ENCODE peak calls at places on chromosomes 16 and 17, in six cellular contexts. One of them, this sample, is unnamed.

GRCh38 chr17:42337442-42337841 is 49.1 kb downstream of the STAT5A start:
- DNase-seq in GM12891: no peak
- DNase-seq in GM12878: peak; percentile 94
- DNase-seq in HepG2: no peak
- DNase-seq in K562: no peak
- DNase-seq in H1: no peak
- DNase-seq in this sample: no peak

GRCh38 chr17:78498848-78499247 is 78.3 kb downstream of the DNAH17 start:
- DNase-seq in GM12891: no peak
- DNase-seq in H1: no peak
- DNase-seq in K562: no peak
- DNase-seq in HepG2: no peak
- DNase-seq in GM12878: no peak
- DNase-seq in this sample: no peak

GRCh38 chr17:82117139-82118090 is 19.4 kb upstream of the FASN start:
- DNase-seq in GM12891: no peak
- DNase-seq in GM12878: no peak
- DNase-seq in H1: no peak
- DNase-seq in K562: no peak
- DNase-seq in HepG2: peak; percentile 60
- DNase-seq in this sample: no peak

GRCh38 chr16:84844049-84844350 is 24.2 kb downstream of the CRISPLD2 start:
- DNase-seq in K562: no peak
- DNase-seq in GM12878: no peak
- DNase-seq in HepG2: no peak
- DNase-seq in H1: no peak
- DNase-seq in GM12891: no peak
- DNase-seq in this sample: no peak

GRCh38 chr16:1152651-1153259 is at the start of gene CACNA1H:
- DNase-seq in K562: peak; percentile 94
- DNase-seq in H1: no peak
- DNase-seq in GM12878: no peak
- DNase-seq in HepG2: no peak
- DNase-seq in GM12891: no peak
- DNase-seq in this sample: no peak

GRCh38 chr17:6936370-6937028 is 59.4 kb upstream of the ALOX12 start:
- DNase-seq in HepG2: no peak
- DNase-seq in GM12891: no peak
- DNase-seq in GM12878: no peak
- DNase-seq in K562: no peak
- DNase-seq in H1: no peak
- DNase-seq in this sample: peak; percentile 20

GRCh38 chr17:13584701-13585080 is 17.0 kb downstream of the HS3ST3A1 start:
- DNase-seq in GM12878: no peak
- DNase-seq in GM12891: no peak
- DNase-seq in H1: no peak
- DNase-seq in K562: no peak
- DNase-seq in HepG2: no peak
- DNase-seq in this sample: no peak

GRCh38 chr17:4748687-4749086 is 9.0 kb upstream of the CXCL16 start:
- DNase-seq in GM12878: no peak
- DNase-seq in H1: no peak
- DNase-seq in HepG2: no peak
- DNase-seq in GM12891: no peak
- DNase-seq in K562: no peak
- DNase-seq in this sample: no peak

GRCh38 chr17:42135664-42136653 is 13.4 kb downstream of the HSPB9 start:
- DNase-seq in GM12878: no peak
- DNase-seq in K562: no peak
- DNase-seq in HepG2: peak; percentile 91
- DNase-seq in GM12891: no peak
- DNase-seq in H1: no peak
- DNase-seq in this sample: no peak

GRCh38 chr17:67194134-67194533 is 50.9 kb downstream of the HELZ start:
- DNase-seq in HepG2: peak; percentile 50
- DNase-seq in H1: no peak
- DNase-seq in GM12891: no peak
- DNase-seq in GM12878: no peak
- DNase-seq in K562: no peak
- DNase-seq in this sample: no peak

GRCh38 chr16:85104147-85104546 is 8.1 kb downstream of the CIBAR2 start:
- DNase-seq in H1: no peak
- DNase-seq in GM12891: no peak
- DNase-seq in HepG2: no peak
- DNase-seq in K562: no peak
- DNase-seq in GM12878: no peak
- DNase-seq in this sample: no peak

GRCh38 chr16:85457366-85457765 is 155.8 kb upstream of the GSE1 start:
- DNase-seq in GM12891: no peak
- DNase-seq in HepG2: no peak
- DNase-seq in H1: no peak
- DNase-seq in GM12878: no peak
- DNase-seq in K562: no peak
- DNase-seq in this sample: no peak

GRCh38 chr17:75390982-75391381 is 14.5 kb downstream of the GRB2 start:
- DNase-seq in GM12891: no peak
- DNase-seq in GM12878: no peak
- DNase-seq in H1: no peak
- DNase-seq in HepG2: no peak
- DNase-seq in K562: no peak
- DNase-seq in this sample: no peak

GRCh38 chr17:31389673-31390381 is 1.6 kb upstream of the RAB11FIP4 start:
- DNase-seq in H1: no peak
- DNase-seq in GM12891: no peak
- DNase-seq in HepG2: no peak
- DNase-seq in K562: peak; percentile 42
- DNase-seq in GM12878: no peak
- DNase-seq in this sample: no peak

GRCh38 chr17:8997994-8998628 is 23.2 kb upstream of the NTN1 start:
- DNase-seq in GM12891: peak; percentile 61
- DNase-seq in K562: peak; percentile 68
- DNase-seq in H1: no peak
- DNase-seq in HepG2: peak; percentile 41
- DNase-seq in GM12878: peak; percentile 40
- DNase-seq in this sample: peak; percentile 56

GRCh38 chr16:81551141-81551808 is 106.7 kb downstream of the CMIP start:
- DNase-seq in K562: peak; percentile 38
- DNase-seq in HepG2: no peak
- DNase-seq in GM12878: peak; percentile 9
- DNase-seq in GM12891: no peak
- DNase-seq in H1: no peak
- DNase-seq in this sample: no peak

GRCh38 chr16:26599786-26600107 is 467.0 kb upstream of the C16orf82 start:
- DNase-seq in HepG2: no peak
- DNase-seq in GM12891: no peak
- DNase-seq in K562: no peak
- DNase-seq in H1: no peak
- DNase-seq in GM12878: no peak
- DNase-seq in this sample: no peak

GRCh38 chr16:57532251-57532625 is 4.1 kb downstream of the CCDC102A start:
- DNase-seq in GM12891: no peak
- DNase-seq in H1: no peak
- DNase-seq in GM12878: no peak
- DNase-seq in K562: no peak
- DNase-seq in HepG2: no peak
- DNase-seq in this sample: no peak
- TF ChIP-seq TAF1 in GM12891: no peak
- TF ChIP-seq TAF1 in H1: no peak
- TF ChIP-seq TAF1 in GM12878: no peak
- TF ChIP-seq TAF1 in K562: no peak
- TF ChIP-seq TAF1 in HepG2: no peak
- TF ChIP-seq TAF1 in this sample: no peak

GRCh38 chr16:31198207-31198882 is 4.2 kb downstream of the PYCARD start:
- DNase-seq in GM12891: no peak
- DNase-seq in GM12878: no peak
- DNase-seq in K562: no peak
- DNase-seq in HepG2: no peak
- DNase-seq in H1: no peak
- DNase-seq in this sample: no peak

GRCh38 chr16:31193874-31194273 is 8.7 kb downstream of the PYCARD start:
- DNase-seq in GM12891: no peak
- DNase-seq in K562: no peak
- DNase-seq in H1: no peak
- DNase-seq in HepG2: no peak
- DNase-seq in GM12878: no peak
- DNase-seq in this sample: no peak

GRCh38 chr16:31199430-31200041 is 3.0 kb downstream of the PYCARD start:
- DNase-seq in GM12891: no peak
- DNase-seq in K562: no peak
- DNase-seq in GM12878: no peak
- DNase-seq in H1: no peak
- DNase-seq in HepG2: no peak
- DNase-seq in this sample: no peak

GRCh38 chr16:31194898-31195297 is 7.7 kb downstream of the PYCARD start:
- DNase-seq in HepG2: no peak
- DNase-seq in H1: no peak
- DNase-seq in GM12878: no peak
- DNase-seq in K562: no peak
- DNase-seq in GM12891: no peak
- DNase-seq in this sample: no peak

DNA sequence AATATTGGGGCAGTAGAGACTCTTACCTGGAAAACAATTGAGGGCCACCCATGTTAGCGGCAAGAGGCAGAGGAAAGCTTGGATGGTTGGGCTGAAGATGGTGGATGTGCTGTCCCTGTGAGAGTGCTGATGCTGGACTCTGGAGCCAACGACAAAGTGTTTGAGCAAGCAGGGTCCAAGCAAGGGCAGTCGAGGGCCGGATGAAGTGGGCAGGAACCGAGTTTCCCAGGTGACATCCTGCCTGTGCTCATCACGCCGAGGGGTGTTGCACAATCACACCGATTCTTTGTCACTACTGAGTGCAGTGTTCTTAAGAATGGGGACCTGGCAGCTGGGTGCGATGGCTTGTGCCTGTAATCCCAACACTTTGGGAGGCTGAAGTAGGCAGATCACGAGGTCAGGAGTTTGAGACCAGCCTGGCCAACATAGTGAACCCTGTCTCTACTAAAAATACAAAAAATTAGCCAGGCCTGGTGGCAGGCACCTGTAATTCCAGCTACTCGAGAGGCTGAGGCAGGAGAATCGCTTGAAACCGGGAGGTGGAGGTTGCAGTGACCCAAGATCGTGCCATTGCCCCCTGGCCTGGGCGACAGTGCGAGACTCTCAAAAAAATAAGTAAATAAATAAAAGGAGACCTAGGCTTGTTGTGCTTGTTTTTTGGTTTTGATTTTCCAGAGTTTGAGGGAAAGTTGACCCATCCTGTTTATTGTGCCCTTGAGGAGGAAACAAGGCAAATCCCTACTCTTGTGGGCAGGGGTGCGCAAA is 6.1 kb downstream of the PYCARD start:
- DNase-seq in GM12891: no peak
- DNase-seq in K562: no peak
- DNase-seq in GM12878: no peak
- DNase-seq in H1: no peak
- DNase-seq in HepG2: no peak
- DNase-seq in this sample: no peak
- TF ChIP-seq POLR2AphosphoS5 in GM12891: peak; percentile 84
- TF ChIP-seq POLR2AphosphoS5 in K562: no peak
- TF ChIP-seq POLR2AphosphoS5 in GM12878: peak; percentile 88
- TF ChIP-seq POLR2AphosphoS5 in H1: peak; percentile 95
- TF ChIP-seq POLR2AphosphoS5 in HepG2: no peak
- TF ChIP-seq POLR2AphosphoS5 in this sample: peak; percentile 96

GRCh38 chr17:1574697-1575471 is 12.3 kb upstream of the PITPNA start:
- DNase-seq in HepG2: no peak
- DNase-seq in H1: no peak
- DNase-seq in GM12891: no peak
- DNase-seq in GM12878: no peak
- DNase-seq in K562: no peak
- DNase-seq in this sample: no peak

GRCh38 chr17:1576500-1576899 is 13.9 kb upstream of the PITPNA start:
- DNase-seq in HepG2: no peak
- DNase-seq in GM12891: no peak
- DNase-seq in GM12878: no peak
- DNase-seq in K562: no peak
- DNase-seq in H1: no peak
- DNase-seq in this sample: no peak

GRCh38 chr17:1577657-1578428 is 15.3 kb upstream of the PITPNA start:
- DNase-seq in K562: no peak
- DNase-seq in GM12878: no peak
- DNase-seq in GM12891: peak; percentile 56
- DNase-seq in HepG2: no peak
- DNase-seq in H1: no peak
- DNase-seq in this sample: no peak

GRCh38 chr17:1573932-1574696 is 11.5 kb upstream of the PITPNA start:
- DNase-seq in GM12891: peak; percentile 93
- DNase-seq in GM12878: no peak
- DNase-seq in K562: peak; percentile 89
- DNase-seq in HepG2: peak; percentile 63
- DNase-seq in H1: no peak
- DNase-seq in this sample: peak; percentile 97

DNA sequence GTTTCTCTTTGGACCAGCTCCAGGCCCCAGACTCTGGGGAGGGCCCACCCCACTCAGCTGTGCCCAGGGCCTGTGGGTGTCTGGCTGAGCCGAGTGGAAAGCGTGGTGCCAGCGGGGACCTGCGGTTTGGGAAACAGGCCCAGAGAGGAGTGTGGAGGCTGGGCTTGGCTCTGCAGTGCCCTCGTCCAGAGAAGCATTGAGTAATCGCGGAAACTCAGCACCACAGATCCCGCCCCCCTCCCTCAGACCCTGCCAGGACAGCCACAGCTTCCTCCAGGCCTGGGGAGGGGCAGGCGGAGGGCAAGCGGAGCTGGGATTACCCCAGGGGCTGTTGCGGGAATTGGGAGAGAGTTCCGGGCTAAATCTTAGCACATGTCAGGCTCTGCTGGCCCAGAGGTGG is 14.6 kb upstream of the PITPNA start:
- DNase-seq in HepG2: peak; percentile 57
- DNase-seq in H1: no peak
- DNase-seq in GM12891: peak; percentile 62
- DNase-seq in K562: no peak
- DNase-seq in GM12878: no peak
- DNase-seq in this sample: no peak
- TF ChIP-seq POLR2A in HepG2: no peak
- TF ChIP-seq POLR2A in H1: no peak
- TF ChIP-seq POLR2A in GM12891: no peak
- TF ChIP-seq POLR2A in K562: no peak
- TF ChIP-seq POLR2A in GM12878: peak; percentile 34
- TF ChIP-seq POLR2A in this sample: no peak

GRCh38 chr17:60170835-60171752 is 21.3 kb downstream of the CA4 start:
- DNase-seq in HepG2: no peak
- DNase-seq in H1: no peak
- DNase-seq in K562: no peak
- DNase-seq in GM12878: no peak
- DNase-seq in GM12891: no peak
- DNase-seq in this sample: no peak

GRCh38 chr17:60173304-60173807 is 23.6 kb downstream of the CA4 start:
- DNase-seq in GM12891: no peak
- DNase-seq in GM12878: no peak
- DNase-seq in HepG2: no peak
- DNase-seq in H1: no peak
- DNase-seq in K562: no peak
- DNase-seq in this sample: no peak

GRCh38 chr17:60169921-60170817 is 20.4 kb downstream of the CA4 start:
- DNase-seq in GM12878: no peak
- DNase-seq in H1: no peak
- DNase-seq in HepG2: peak; percentile 35
- DNase-seq in GM12891: no peak
- DNase-seq in K562: peak; percentile 7
- DNase-seq in this sample: no peak

GRCh38 chr17:60171753-60172079 is 21.9 kb downstream of the CA4 start:
- DNase-seq in H1: no peak
- DNase-seq in HepG2: peak; percentile 58
- DNase-seq in GM12891: no peak
- DNase-seq in GM12878: no peak
- DNase-seq in K562: no peak
- DNase-seq in this sample: no peak

GRCh38 chr17:60174035-60174434 is 24.3 kb downstream of the CA4 start:
- DNase-seq in GM12878: no peak
- DNase-seq in K562: no peak
- DNase-seq in HepG2: no peak
- DNase-seq in GM12891: no peak
- DNase-seq in H1: no peak
- DNase-seq in this sample: no peak
- TF ChIP-seq TAF1 in GM12878: no peak
- TF ChIP-seq TAF1 in K562: no peak
- TF ChIP-seq TAF1 in HepG2: no peak
- TF ChIP-seq TAF1 in GM12891: no peak
- TF ChIP-seq TAF1 in H1: no peak
- TF ChIP-seq TAF1 in this sample: no peak